ENCODE peak calls at places on chromosomes 3 and 15, in eight cellular contexts. One of them, this sample, is unnamed.

GRCh38 chr3:157129782-157130137 is 30.2 kb downstream of the CCNL1 start:
- DNase-seq in WERI-Rb-1: no peak
- DNase-seq in AG08396: no peak
- DNase-seq in HS-5: no peak
- DNase-seq in stimulated activated CD8-positive, alpha-beta memory T cell treated with anti-CD3 and anti-CD28 coated beads, Interleukin-2, amount 100 ng/mL, for 48 hours: no peak
- DNase-seq in stimulated activated CD4-positive, alpha-beta T cell treated with anti-CD3 and anti-CD28 coated beads, Interleukin-4, amount 100 ng/mL, for 1 hour: no peak
- DNase-seq in GF-D8: no peak
- DNase-seq in MCF 10A: peak
- DNase-seq in this sample: peak

GRCh38 chr15:76347507-76348055 is 11.0 kb downstream of the ISL2 start:
- DNase-seq in HS-5: no peak
- DNase-seq in WERI-Rb-1: peak
- DNase-seq in MCF 10A: no peak
- DNase-seq in GF-D8: no peak
- DNase-seq in stimulated activated CD4-positive, alpha-beta T cell treated with anti-CD3 and anti-CD28 coated beads, Interleukin-4, amount 100 ng/mL, for 1 hour: no peak
- DNase-seq in AG08396: no peak
- DNase-seq in stimulated activated CD8-positive, alpha-beta memory T cell treated with anti-CD3 and anti-CD28 coated beads, Interleukin-2, amount 100 ng/mL, for 48 hours: no peak
- DNase-seq in this sample: no peak

GRCh38 chr3:124663690-124664089 is 66.6 kb upstream of the UMPS start:
- DNase-seq in WERI-Rb-1: no peak
- DNase-seq in GF-D8: no peak
- DNase-seq in MCF 10A: no peak
- DNase-seq in stimulated activated CD8-positive, alpha-beta memory T cell treated with anti-CD3 and anti-CD28 coated beads, Interleukin-2, amount 100 ng/mL, for 48 hours: no peak
- DNase-seq in stimulated activated CD4-positive, alpha-beta T cell treated with anti-CD3 and anti-CD28 coated beads, Interleukin-4, amount 100 ng/mL, for 1 hour: no peak
- DNase-seq in HS-5: no peak
- DNase-seq in AG08396: peak
- DNase-seq in this sample: no peak

GRCh38 chr3:128060473-128061381 is 8.5 kb downstream of the SEC61A1 start:
- DNase-seq in MCF 10A: peak
- DNase-seq in GF-D8: no peak
- DNase-seq in stimulated activated CD8-positive, alpha-beta memory T cell treated with anti-CD3 and anti-CD28 coated beads, Interleukin-2, amount 100 ng/mL, for 48 hours: no peak
- DNase-seq in HS-5: peak
- DNase-seq in AG08396: peak
- DNase-seq in WERI-Rb-1: no peak
- DNase-seq in stimulated activated CD4-positive, alpha-beta T cell treated with anti-CD3 and anti-CD28 coated beads, Interleukin-4, amount 100 ng/mL, for 1 hour: no peak
- DNase-seq in this sample: no peak

GRCh38 chr15:89395996-89396395 is 61.4 kb upstream of the POLG start:
- DNase-seq in GF-D8: peak
- DNase-seq in WERI-Rb-1: no peak
- DNase-seq in MCF 10A: peak
- DNase-seq in stimulated activated CD8-positive, alpha-beta memory T cell treated with anti-CD3 and anti-CD28 coated beads, Interleukin-2, amount 100 ng/mL, for 48 hours: no peak
- DNase-seq in stimulated activated CD4-positive, alpha-beta T cell treated with anti-CD3 and anti-CD28 coated beads, Interleukin-4, amount 100 ng/mL, for 1 hour: no peak
- DNase-seq in HS-5: no peak
- DNase-seq in AG08396: no peak
- DNase-seq in this sample: no peak

GRCh38 chr3:48440590-48440958 is 517 bp downstream of the TMA7 start:
- DNase-seq in stimulated activated CD8-positive, alpha-beta memory T cell treated with anti-CD3 and anti-CD28 coated beads, Interleukin-2, amount 100 ng/mL, for 48 hours: no peak
- DNase-seq in AG08396: peak
- DNase-seq in MCF 10A: no peak
- DNase-seq in HS-5: no peak
- DNase-seq in stimulated activated CD4-positive, alpha-beta T cell treated with anti-CD3 and anti-CD28 coated beads, Interleukin-4, amount 100 ng/mL, for 1 hour: peak
- DNase-seq in GF-D8: no peak
- DNase-seq in WERI-Rb-1: no peak
- DNase-seq in this sample: no peak

GRCh38 chr3:10434938-10435336 is 70.4 kb downstream of the ATP2B2 start:
- DNase-seq in WERI-Rb-1: no peak
- DNase-seq in AG08396: no peak
- DNase-seq in stimulated activated CD8-positive, alpha-beta memory T cell treated with anti-CD3 and anti-CD28 coated beads, Interleukin-2, amount 100 ng/mL, for 48 hours: no peak
- DNase-seq in GF-D8: no peak
- DNase-seq in stimulated activated CD4-positive, alpha-beta T cell treated with anti-CD3 and anti-CD28 coated beads, Interleukin-4, amount 100 ng/mL, for 1 hour: no peak
- DNase-seq in HS-5: no peak
- DNase-seq in MCF 10A: no peak
- DNase-seq in this sample: no peak

GRCh38 chr3:66797916-66798560 is 200.1 kb upstream of the KBTBD8 start:
- DNase-seq in HS-5: no peak
- DNase-seq in stimulated activated CD4-positive, alpha-beta T cell treated with anti-CD3 and anti-CD28 coated beads, Interleukin-4, amount 100 ng/mL, for 1 hour: no peak
- DNase-seq in AG08396: peak
- DNase-seq in WERI-Rb-1: no peak
- DNase-seq in GF-D8: no peak
- DNase-seq in MCF 10A: no peak
- DNase-seq in stimulated activated CD8-positive, alpha-beta memory T cell treated with anti-CD3 and anti-CD28 coated beads, Interleukin-2, amount 100 ng/mL, for 48 hours: no peak
- DNase-seq in this sample: peak

GRCh38 chr15:48566669-48567068 is 78.8 kb downstream of the FBN1 start:
- DNase-seq in stimulated activated CD4-positive, alpha-beta T cell treated with anti-CD3 and anti-CD28 coated beads, Interleukin-4, amount 100 ng/mL, for 1 hour: no peak
- DNase-seq in MCF 10A: peak
- DNase-seq in stimulated activated CD8-positive, alpha-beta memory T cell treated with anti-CD3 and anti-CD28 coated beads, Interleukin-2, amount 100 ng/mL, for 48 hours: no peak
- DNase-seq in AG08396: no peak
- DNase-seq in WERI-Rb-1: no peak
- DNase-seq in GF-D8: no peak
- DNase-seq in HS-5: peak
- DNase-seq in this sample: no peak

GRCh38 chr3:64491843-64492242 is 196.0 kb downstream of the ADAMTS9 start:
- DNase-seq in WERI-Rb-1: no peak
- DNase-seq in stimulated activated CD8-positive, alpha-beta memory T cell treated with anti-CD3 and anti-CD28 coated beads, Interleukin-2, amount 100 ng/mL, for 48 hours: no peak
- DNase-seq in AG08396: no peak
- DNase-seq in MCF 10A: no peak
- DNase-seq in stimulated activated CD4-positive, alpha-beta T cell treated with anti-CD3 and anti-CD28 coated beads, Interleukin-4, amount 100 ng/mL, for 1 hour: no peak
- DNase-seq in GF-D8: no peak
- DNase-seq in HS-5: no peak
- DNase-seq in this sample: no peak

GRCh38 chr3:197183582-197183981 is 114.8 kb downstream of the DLG1 start:
- DNase-seq in stimulated activated CD8-positive, alpha-beta memory T cell treated with anti-CD3 and anti-CD28 coated beads, Interleukin-2, amount 100 ng/mL, for 48 hours: no peak
- DNase-seq in GF-D8: no peak
- DNase-seq in MCF 10A: no peak
- DNase-seq in AG08396: no peak
- DNase-seq in HS-5: no peak
- DNase-seq in WERI-Rb-1: no peak
- DNase-seq in stimulated activated CD4-positive, alpha-beta T cell treated with anti-CD3 and anti-CD28 coated beads, Interleukin-4, amount 100 ng/mL, for 1 hour: no peak
- DNase-seq in this sample: peak

GRCh38 chr3:149648525-149648924 is 9.3 kb downstream of the WWTR1 start:
- DNase-seq in MCF 10A: peak
- DNase-seq in AG08396: no peak
- DNase-seq in GF-D8: no peak
- DNase-seq in HS-5: no peak
- DNase-seq in WERI-Rb-1: no peak
- DNase-seq in stimulated activated CD4-positive, alpha-beta T cell treated with anti-CD3 and anti-CD28 coated beads, Interleukin-4, amount 100 ng/mL, for 1 hour: no peak
- DNase-seq in stimulated activated CD8-positive, alpha-beta memory T cell treated with anti-CD3 and anti-CD28 coated beads, Interleukin-2, amount 100 ng/mL, for 48 hours: no peak
- DNase-seq in this sample: no peak

GRCh38 chr3:62319570-62320243 is 53.6 kb downstream of the FEZF2 start:
- DNase-seq in WERI-Rb-1: no peak
- DNase-seq in stimulated activated CD4-positive, alpha-beta T cell treated with anti-CD3 and anti-CD28 coated beads, Interleukin-4, amount 100 ng/mL, for 1 hour: no peak
- DNase-seq in MCF 10A: no peak
- DNase-seq in HS-5: no peak
- DNase-seq in stimulated activated CD8-positive, alpha-beta memory T cell treated with anti-CD3 and anti-CD28 coated beads, Interleukin-2, amount 100 ng/mL, for 48 hours: no peak
- DNase-seq in GF-D8: no peak
- DNase-seq in AG08396: no peak
- DNase-seq in this sample: no peak

GRCh38 chr3:168325684-168326083 is 230.0 kb upstream of the GOLIM4 start:
- DNase-seq in stimulated activated CD8-positive, alpha-beta memory T cell treated with anti-CD3 and anti-CD28 coated beads, Interleukin-2, amount 100 ng/mL, for 48 hours: no peak
- DNase-seq in HS-5: no peak
- DNase-seq in stimulated activated CD4-positive, alpha-beta T cell treated with anti-CD3 and anti-CD28 coated beads, Interleukin-4, amount 100 ng/mL, for 1 hour: no peak
- DNase-seq in MCF 10A: no peak
- DNase-seq in AG08396: no peak
- DNase-seq in GF-D8: no peak
- DNase-seq in WERI-Rb-1: no peak
- DNase-seq in this sample: no peak

GRCh38 chr3:24151595-24151994 is 206.5 kb downstream of the NR1D2 start:
- DNase-seq in WERI-Rb-1: no peak
- DNase-seq in HS-5: no peak
- DNase-seq in AG08396: no peak
- DNase-seq in stimulated activated CD4-positive, alpha-beta T cell treated with anti-CD3 and anti-CD28 coated beads, Interleukin-4, amount 100 ng/mL, for 1 hour: no peak
- DNase-seq in GF-D8: no peak
- DNase-seq in stimulated activated CD8-positive, alpha-beta memory T cell treated with anti-CD3 and anti-CD28 coated beads, Interleukin-2, amount 100 ng/mL, for 48 hours: no peak
- DNase-seq in MCF 10A: no peak
- DNase-seq in this sample: no peak

GRCh38 chr3:129038121-129038855 is 22.3 kb upstream of the GP9 start:
- DNase-seq in stimulated activated CD8-positive, alpha-beta memory T cell treated with anti-CD3 and anti-CD28 coated beads, Interleukin-2, amount 100 ng/mL, for 48 hours: no peak
- DNase-seq in GF-D8: no peak
- DNase-seq in stimulated activated CD4-positive, alpha-beta T cell treated with anti-CD3 and anti-CD28 coated beads, Interleukin-4, amount 100 ng/mL, for 1 hour: no peak
- DNase-seq in HS-5: no peak
- DNase-seq in MCF 10A: no peak
- DNase-seq in WERI-Rb-1: no peak
- DNase-seq in AG08396: no peak
- DNase-seq in this sample: no peak

GRCh38 chr3:10697918-10698317 is 118.1 kb upstream of the SLC6A11 start:
- DNase-seq in MCF 10A: peak
- DNase-seq in HS-5: no peak
- DNase-seq in stimulated activated CD4-positive, alpha-beta T cell treated with anti-CD3 and anti-CD28 coated beads, Interleukin-4, amount 100 ng/mL, for 1 hour: no peak
- DNase-seq in WERI-Rb-1: peak
- DNase-seq in GF-D8: no peak
- DNase-seq in AG08396: no peak
- DNase-seq in stimulated activated CD8-positive, alpha-beta memory T cell treated with anti-CD3 and anti-CD28 coated beads, Interleukin-2, amount 100 ng/mL, for 48 hours: no peak
- DNase-seq in this sample: no peak

GRCh38 chr3:150784747-150785125 is 21.8 kb upstream of the SIAH2 start:
- DNase-seq in MCF 10A: no peak
- DNase-seq in GF-D8: no peak
- DNase-seq in WERI-Rb-1: no peak
- DNase-seq in HS-5: no peak
- DNase-seq in stimulated activated CD4-positive, alpha-beta T cell treated with anti-CD3 and anti-CD28 coated beads, Interleukin-4, amount 100 ng/mL, for 1 hour: no peak
- DNase-seq in stimulated activated CD8-positive, alpha-beta memory T cell treated with anti-CD3 and anti-CD28 coated beads, Interleukin-2, amount 100 ng/mL, for 48 hours: no peak
- DNase-seq in AG08396: no peak
- DNase-seq in this sample: no peak

GRCh38 chr3:156997351-156997750 is 162.6 kb downstream of the CCNL1 start:
- DNase-seq in MCF 10A: peak
- DNase-seq in GF-D8: no peak
- DNase-seq in stimulated activated CD8-positive, alpha-beta memory T cell treated with anti-CD3 and anti-CD28 coated beads, Interleukin-2, amount 100 ng/mL, for 48 hours: no peak
- DNase-seq in stimulated activated CD4-positive, alpha-beta T cell treated with anti-CD3 and anti-CD28 coated beads, Interleukin-4, amount 100 ng/mL, for 1 hour: no peak
- DNase-seq in AG08396: no peak
- DNase-seq in HS-5: no peak
- DNase-seq in WERI-Rb-1: no peak
- DNase-seq in this sample: no peak

GRCh38 chr3:24519368-24520100 is 24.9 kb upstream of the THRB start:
- DNase-seq in MCF 10A: no peak
- DNase-seq in GF-D8: no peak
- DNase-seq in WERI-Rb-1: no peak
- DNase-seq in stimulated activated CD4-positive, alpha-beta T cell treated with anti-CD3 and anti-CD28 coated beads, Interleukin-4, amount 100 ng/mL, for 1 hour: no peak
- DNase-seq in HS-5: no peak
- DNase-seq in AG08396: no peak
- DNase-seq in stimulated activated CD8-positive, alpha-beta memory T cell treated with anti-CD3 and anti-CD28 coated beads, Interleukin-2, amount 100 ng/mL, for 48 hours: no peak
- DNase-seq in this sample: no peak

GRCh38 chr3:156614642-156615511 is 59.5 kb upstream of the TIPARP start:
- DNase-seq in AG08396: peak
- DNase-seq in stimulated activated CD8-positive, alpha-beta memory T cell treated with anti-CD3 and anti-CD28 coated beads, Interleukin-2, amount 100 ng/mL, for 48 hours: no peak
- DNase-seq in MCF 10A: no peak
- DNase-seq in GF-D8: no peak
- DNase-seq in WERI-Rb-1: no peak
- DNase-seq in HS-5: no peak
- DNase-seq in stimulated activated CD4-positive, alpha-beta T cell treated with anti-CD3 and anti-CD28 coated beads, Interleukin-4, amount 100 ng/mL, for 1 hour: no peak
- DNase-seq in this sample: no peak

GRCh38 chr3:105274958-105275357 is 91.8 kb upstream of the ALCAM start:
- DNase-seq in stimulated activated CD8-positive, alpha-beta memory T cell treated with anti-CD3 and anti-CD28 coated beads, Interleukin-2, amount 100 ng/mL, for 48 hours: no peak
- DNase-seq in AG08396: peak
- DNase-seq in GF-D8: no peak
- DNase-seq in MCF 10A: peak
- DNase-seq in HS-5: peak
- DNase-seq in WERI-Rb-1: no peak
- DNase-seq in stimulated activated CD4-positive, alpha-beta T cell treated with anti-CD3 and anti-CD28 coated beads, Interleukin-4, amount 100 ng/mL, for 1 hour: no peak
- DNase-seq in this sample: no peak

GRCh38 chr15:36612063-36612788 is 32.8 kb downstream of the CDIN1 start:
- DNase-seq in AG08396: peak
- DNase-seq in HS-5: peak
- DNase-seq in WERI-Rb-1: no peak
- DNase-seq in GF-D8: no peak
- DNase-seq in MCF 10A: peak
- DNase-seq in stimulated activated CD8-positive, alpha-beta memory T cell treated with anti-CD3 and anti-CD28 coated beads, Interleukin-2, amount 100 ng/mL, for 48 hours: no peak
- DNase-seq in stimulated activated CD4-positive, alpha-beta T cell treated with anti-CD3 and anti-CD28 coated beads, Interleukin-4, amount 100 ng/mL, for 1 hour: no peak
- DNase-seq in this sample: no peak

GRCh38 chr3:107269081-107269480 is 108.2 kb upstream of the CCDC54 start:
- DNase-seq in MCF 10A: no peak
- DNase-seq in AG08396: no peak
- DNase-seq in GF-D8: no peak
- DNase-seq in stimulated activated CD4-positive, alpha-beta T cell treated with anti-CD3 and anti-CD28 coated beads, Interleukin-4, amount 100 ng/mL, for 1 hour: no peak
- DNase-seq in stimulated activated CD8-positive, alpha-beta memory T cell treated with anti-CD3 and anti-CD28 coated beads, Interleukin-2, amount 100 ng/mL, for 48 hours: no peak
- DNase-seq in WERI-Rb-1: no peak
- DNase-seq in HS-5: no peak
- DNase-seq in this sample: no peak

GRCh38 chr15:73945109-73945508 is 18.8 kb downstream of the LOXL1 start:
- DNase-seq in WERI-Rb-1: no peak
- DNase-seq in AG08396: no peak
- DNase-seq in HS-5: no peak
- DNase-seq in GF-D8: no peak
- DNase-seq in MCF 10A: no peak
- DNase-seq in stimulated activated CD4-positive, alpha-beta T cell treated with anti-CD3 and anti-CD28 coated beads, Interleukin-4, amount 100 ng/mL, for 1 hour: no peak
- DNase-seq in stimulated activated CD8-positive, alpha-beta memory T cell treated with anti-CD3 and anti-CD28 coated beads, Interleukin-2, amount 100 ng/mL, for 48 hours: no peak
- DNase-seq in this sample: no peak

GRCh38 chr3:14145236-14145635 is 20.4 kb downstream of the TMEM43 start:
- DNase-seq in GF-D8: no peak
- DNase-seq in WERI-Rb-1: no peak
- DNase-seq in stimulated activated CD4-positive, alpha-beta T cell treated with anti-CD3 and anti-CD28 coated beads, Interleukin-4, amount 100 ng/mL, for 1 hour: no peak
- DNase-seq in HS-5: no peak
- DNase-seq in stimulated activated CD8-positive, alpha-beta memory T cell treated with anti-CD3 and anti-CD28 coated beads, Interleukin-2, amount 100 ng/mL, for 48 hours: no peak
- DNase-seq in MCF 10A: no peak
- DNase-seq in AG08396: peak
- DNase-seq in this sample: no peak

GRCh38 chr3:36521007-36521379 is 140.7 kb downstream of the STAC start:
- DNase-seq in stimulated activated CD4-positive, alpha-beta T cell treated with anti-CD3 and anti-CD28 coated beads, Interleukin-4, amount 100 ng/mL, for 1 hour: no peak
- DNase-seq in MCF 10A: no peak
- DNase-seq in stimulated activated CD8-positive, alpha-beta memory T cell treated with anti-CD3 and anti-CD28 coated beads, Interleukin-2, amount 100 ng/mL, for 48 hours: no peak
- DNase-seq in WERI-Rb-1: no peak
- DNase-seq in AG08396: no peak
- DNase-seq in HS-5: no peak
- DNase-seq in GF-D8: no peak
- DNase-seq in this sample: no peak

GRCh38 chr3:174440350-174440716 is 418.8 kb upstream of the NAALADL2 start:
- DNase-seq in GF-D8: no peak
- DNase-seq in MCF 10A: peak
- DNase-seq in WERI-Rb-1: no peak
- DNase-seq in stimulated activated CD8-positive, alpha-beta memory T cell treated with anti-CD3 and anti-CD28 coated beads, Interleukin-2, amount 100 ng/mL, for 48 hours: no peak
- DNase-seq in stimulated activated CD4-positive, alpha-beta T cell treated with anti-CD3 and anti-CD28 coated beads, Interleukin-4, amount 100 ng/mL, for 1 hour: no peak
- DNase-seq in HS-5: no peak
- DNase-seq in AG08396: peak
- DNase-seq in this sample: no peak